ENCODE peak calls at places on chromosomes 11 and 22, in five cellular contexts. One of them, this sample, is unnamed.
A peak's percentile ranks its signal among the peaks of the same experiment; 100 is the strongest.

GRCh38 chr22:49797706-49798105 is 30.0 kb downstream of the BRD1 start:
- DNase-seq in brain microvascular endothelial cell: no peak
- DNase-seq in stomach: no peak
- DNase-seq in naive thymus-derived CD4-positive, alpha-beta T cell: no peak
- DNase-seq in heart right ventricle: no peak
- DNase-seq in this sample: no peak

GRCh38 chr11:74895340-74896116 is 53.4 kb downstream of the XRRA1 start:
- DNase-seq in brain microvascular endothelial cell: no peak
- DNase-seq in heart right ventricle: no peak
- DNase-seq in naive thymus-derived CD4-positive, alpha-beta T cell: no peak
- DNase-seq in stomach: no peak
- DNase-seq in this sample: no peak

GRCh38 chr22:20264614-20265452 is 3.3 kb downstream of the RTN4R start:
- DNase-seq in stomach: no peak
- DNase-seq in brain microvascular endothelial cell: no peak
- DNase-seq in heart right ventricle: no peak
- DNase-seq in naive thymus-derived CD4-positive, alpha-beta T cell: no peak
- DNase-seq in this sample: no peak

GRCh38 chr22:20548806-20549205 is 41.4 kb downstream of the MED15 start:
- DNase-seq in heart right ventricle: no peak
- DNase-seq in stomach: no peak
- DNase-seq in naive thymus-derived CD4-positive, alpha-beta T cell: no peak
- DNase-seq in brain microvascular endothelial cell: no peak
- DNase-seq in this sample: no peak

GRCh38 chr11:112856133-112856532 is 105.1 kb upstream of the NCAM1 start:
- DNase-seq in stomach: no peak
- DNase-seq in heart right ventricle: no peak
- DNase-seq in brain microvascular endothelial cell: no peak
- DNase-seq in naive thymus-derived CD4-positive, alpha-beta T cell: no peak
- DNase-seq in this sample: no peak

GRCh38 chr11:73004088-73004487 is 138.0 kb downstream of the FCHSD2 start:
- DNase-seq in brain microvascular endothelial cell: no peak
- DNase-seq in stomach: no peak
- DNase-seq in heart right ventricle: no peak
- DNase-seq in naive thymus-derived CD4-positive, alpha-beta T cell: no peak
- DNase-seq in this sample: no peak

GRCh38 chr11:20483931-20484330 is 96.4 kb downstream of the PRMT3 start:
- DNase-seq in stomach: no peak
- DNase-seq in heart right ventricle: no peak
- DNase-seq in naive thymus-derived CD4-positive, alpha-beta T cell: no peak
- DNase-seq in brain microvascular endothelial cell: no peak
- DNase-seq in this sample: no peak

GRCh38 chr22:30490399-30490798 is 15.1 kb downstream of the SEC14L4 start:
- DNase-seq in brain microvascular endothelial cell: no peak
- DNase-seq in stomach: no peak
- DNase-seq in heart right ventricle: no peak
- DNase-seq in naive thymus-derived CD4-positive, alpha-beta T cell: no peak
- DNase-seq in this sample: no peak

GRCh38 chr22:48490513-48491411 is 1336.9 kb downstream of the BRD1 start:
- DNase-seq in stomach: peak; percentile 23
- DNase-seq in heart right ventricle: no peak
- DNase-seq in brain microvascular endothelial cell: no peak
- DNase-seq in naive thymus-derived CD4-positive, alpha-beta T cell: no peak
- DNase-seq in this sample: no peak

GRCh38 chr22:50268655-50269113 is 1.5 kb downstream of the MAPK11 start:
- DNase-seq in brain microvascular endothelial cell: no peak
- DNase-seq in heart right ventricle: no peak
- DNase-seq in naive thymus-derived CD4-positive, alpha-beta T cell: no peak
- DNase-seq in stomach: peak; percentile 81
- DNase-seq in this sample: no peak

GRCh38 chr11:8858808-8859207 is 52.2 kb upstream of the AKIP1 start:
- DNase-seq in naive thymus-derived CD4-positive, alpha-beta T cell: no peak
- DNase-seq in stomach: no peak
- DNase-seq in brain microvascular endothelial cell: no peak
- DNase-seq in heart right ventricle: no peak
- DNase-seq in this sample: no peak

GRCh38 chr11:9664276-9665171 is 647 bp downstream of the SWAP70 start:
- DNase-seq in heart right ventricle: peak; percentile 52
- DNase-seq in brain microvascular endothelial cell: peak; percentile 30
- DNase-seq in stomach: peak; percentile 48
- DNase-seq in naive thymus-derived CD4-positive, alpha-beta T cell: no peak
- DNase-seq in this sample: no peak

GRCh38 chr22:48564995-48565394 is 1262.7 kb downstream of the BRD1 start:
- DNase-seq in stomach: no peak
- DNase-seq in naive thymus-derived CD4-positive, alpha-beta T cell: no peak
- DNase-seq in heart right ventricle: no peak
- DNase-seq in brain microvascular endothelial cell: no peak
- DNase-seq in this sample: no peak

GRCh38 chr11:46725338-46726205 is 6.6 kb downstream of the F2 start:
- DNase-seq in heart right ventricle: no peak
- DNase-seq in naive thymus-derived CD4-positive, alpha-beta T cell: no peak
- DNase-seq in brain microvascular endothelial cell: no peak
- DNase-seq in stomach: no peak
- DNase-seq in this sample: no peak

GRCh38 chr11:100727410-100727809 is 40.3 kb downstream of the ARHGAP42 start:
- DNase-seq in naive thymus-derived CD4-positive, alpha-beta T cell: no peak
- DNase-seq in heart right ventricle: peak; percentile 42
- DNase-seq in brain microvascular endothelial cell: peak; percentile 63
- DNase-seq in stomach: no peak
- DNase-seq in this sample: no peak

GRCh38 chr11:59261150-59261549 is 48.4 kb upstream of the MPEG1 start:
- DNase-seq in brain microvascular endothelial cell: no peak
- DNase-seq in stomach: no peak
- DNase-seq in heart right ventricle: no peak
- DNase-seq in naive thymus-derived CD4-positive, alpha-beta T cell: no peak
- DNase-seq in this sample: no peak

GRCh38 chr11:6319001-6319878 is 1.1 kb downstream of the CAVIN3 start:
- DNase-seq in stomach: peak; percentile 40
- DNase-seq in brain microvascular endothelial cell: peak; percentile 18
- DNase-seq in heart right ventricle: peak; percentile 67
- DNase-seq in naive thymus-derived CD4-positive, alpha-beta T cell: no peak
- DNase-seq in this sample: no peak

GRCh38 chr11:66004186-66004585 is 1.9 kb downstream of the BANF1 start:
- DNase-seq in naive thymus-derived CD4-positive, alpha-beta T cell: no peak
- DNase-seq in stomach: no peak
- DNase-seq in heart right ventricle: no peak
- DNase-seq in brain microvascular endothelial cell: no peak
- DNase-seq in this sample: no peak

GRCh38 chr11:60700689-60701508 is 1.5 kb downstream of the MS4A8 start:
- DNase-seq in brain microvascular endothelial cell: no peak
- DNase-seq in heart right ventricle: no peak
- DNase-seq in naive thymus-derived CD4-positive, alpha-beta T cell: no peak
- DNase-seq in stomach: peak; percentile 40
- DNase-seq in this sample: no peak

GRCh38 chr22:20988573-20989322 is 6.7 kb downstream of the LZTR1 start:
- DNase-seq in heart right ventricle: no peak
- DNase-seq in brain microvascular endothelial cell: no peak
- DNase-seq in stomach: no peak
- DNase-seq in naive thymus-derived CD4-positive, alpha-beta T cell: no peak
- DNase-seq in this sample: no peak

GRCh38 chr11:64238999-64239398 is 1.9 kb upstream of the FKBP2 start:
- DNase-seq in stomach: no peak
- DNase-seq in brain microvascular endothelial cell: no peak
- DNase-seq in heart right ventricle: no peak
- DNase-seq in naive thymus-derived CD4-positive, alpha-beta T cell: no peak
- DNase-seq in this sample: peak; percentile 5

GRCh38 chr22:27512283-27512761 is 289.2 kb downstream of the MN1 start:
- DNase-seq in brain microvascular endothelial cell: peak; percentile 97
- DNase-seq in heart right ventricle: peak; percentile 84
- DNase-seq in naive thymus-derived CD4-positive, alpha-beta T cell: no peak
- DNase-seq in stomach: peak; percentile 79
- DNase-seq in this sample: no peak

GRCh38 chr11:83768476-83768875 is 482.3 kb upstream of the CCDC90B start:
- DNase-seq in naive thymus-derived CD4-positive, alpha-beta T cell: no peak
- DNase-seq in stomach: no peak
- DNase-seq in heart right ventricle: no peak
- DNase-seq in brain microvascular endothelial cell: no peak
- DNase-seq in this sample: no peak

GRCh38 chr11:35366798-35367197 is 52.6 kb downstream of the SLC1A2 start:
- DNase-seq in naive thymus-derived CD4-positive, alpha-beta T cell: no peak
- DNase-seq in heart right ventricle: no peak
- DNase-seq in stomach: no peak
- DNase-seq in brain microvascular endothelial cell: no peak
- DNase-seq in this sample: no peak

GRCh38 chr11:17578296-17578695 is 31.2 kb downstream of the OTOG start:
- DNase-seq in heart right ventricle: no peak
- DNase-seq in brain microvascular endothelial cell: no peak
- DNase-seq in naive thymus-derived CD4-positive, alpha-beta T cell: no peak
- DNase-seq in stomach: peak; percentile 2
- DNase-seq in this sample: no peak

DNA sequence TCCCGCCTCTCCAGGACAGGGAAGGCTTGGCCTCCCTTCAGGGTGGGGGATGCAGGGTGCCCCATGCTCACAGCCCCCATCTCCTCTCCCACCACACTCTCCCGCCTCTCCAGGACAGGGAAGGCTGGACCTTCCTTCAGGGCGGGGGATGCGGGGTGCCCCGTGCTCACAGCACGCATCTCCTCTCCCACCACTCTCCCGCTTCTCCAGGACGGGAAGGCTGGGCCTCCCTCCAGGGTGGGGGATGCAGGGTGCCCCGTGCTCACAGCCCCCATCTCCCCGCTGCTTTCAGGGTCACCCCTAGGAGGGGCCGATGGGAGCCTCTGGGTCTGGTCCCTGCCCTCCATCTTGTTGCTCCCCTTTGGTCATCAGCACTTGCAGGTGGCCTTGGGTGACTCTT is 348.0 kb downstream of the CTTN start:
- DNase-seq in naive thymus-derived CD4-positive, alpha-beta T cell: no peak
- DNase-seq in stomach: no peak
- DNase-seq in heart right ventricle: no peak
- DNase-seq in brain microvascular endothelial cell: no peak
- DNase-seq in this sample: no peak
- H3K27me3 ChIP-seq in naive thymus-derived CD4-positive, alpha-beta T cell: no peaks in the 10 kb centered on the region
- H3K27me3 ChIP-seq in stomach: no peaks in the 10 kb centered on the region
- H3K27me3 ChIP-seq in heart right ventricle: peaks cover 54% of the 10 kb centered on the region
- H3K27me3 ChIP-seq in brain microvascular endothelial cell: no peaks in the 10 kb centered on the region
- H3K27me3 ChIP-seq in this sample: no peaks in the 10 kb centered on the region

GRCh38 chr22:42581762-42582716 is 28.3 kb downstream of the SERHL2 start:
- DNase-seq in brain microvascular endothelial cell: peak; percentile 41
- DNase-seq in naive thymus-derived CD4-positive, alpha-beta T cell: peak; percentile 81
- DNase-seq in heart right ventricle: peak; percentile 84
- DNase-seq in stomach: peak; percentile 80
- DNase-seq in this sample: peak; percentile 85

GRCh38 chr22:42585096-42585495 is 29.6 kb downstream of the POLDIP3 start:
- DNase-seq in naive thymus-derived CD4-positive, alpha-beta T cell: no peak
- DNase-seq in heart right ventricle: no peak
- DNase-seq in stomach: no peak
- DNase-seq in brain microvascular endothelial cell: no peak
- DNase-seq in this sample: no peak

GRCh38 chr22:42577623-42578240 is 24.0 kb downstream of the SERHL2 start:
- DNase-seq in brain microvascular endothelial cell: no peak
- DNase-seq in heart right ventricle: no peak
- DNase-seq in naive thymus-derived CD4-positive, alpha-beta T cell: no peak
- DNase-seq in stomach: no peak
- DNase-seq in this sample: no peak

GRCh38 chr22:42584364-42584940 is 30.2 kb downstream of the POLDIP3 start:
- DNase-seq in brain microvascular endothelial cell: no peak
- DNase-seq in naive thymus-derived CD4-positive, alpha-beta T cell: no peak
- DNase-seq in heart right ventricle: no peak
- DNase-seq in stomach: no peak
- DNase-seq in this sample: no peak

GRCh38 chr22:42582987-42583386 is 29.2 kb downstream of the SERHL2 start:
- DNase-seq in heart right ventricle: no peak
- DNase-seq in brain microvascular endothelial cell: no peak
- DNase-seq in stomach: no peak
- DNase-seq in naive thymus-derived CD4-positive, alpha-beta T cell: no peak
- DNase-seq in this sample: no peak
- H3K27ac ChIP-seq in heart right ventricle: no peak overlapping the region
- H3K27ac ChIP-seq in brain microvascular endothelial cell: no peak overlapping the region
- H3K27ac ChIP-seq in stomach: no peak overlapping the region
- H3K27ac ChIP-seq in naive thymus-derived CD4-positive, alpha-beta T cell: no peak overlapping the region
- H3K27ac ChIP-seq in this sample: no peak overlapping the region

DNA sequence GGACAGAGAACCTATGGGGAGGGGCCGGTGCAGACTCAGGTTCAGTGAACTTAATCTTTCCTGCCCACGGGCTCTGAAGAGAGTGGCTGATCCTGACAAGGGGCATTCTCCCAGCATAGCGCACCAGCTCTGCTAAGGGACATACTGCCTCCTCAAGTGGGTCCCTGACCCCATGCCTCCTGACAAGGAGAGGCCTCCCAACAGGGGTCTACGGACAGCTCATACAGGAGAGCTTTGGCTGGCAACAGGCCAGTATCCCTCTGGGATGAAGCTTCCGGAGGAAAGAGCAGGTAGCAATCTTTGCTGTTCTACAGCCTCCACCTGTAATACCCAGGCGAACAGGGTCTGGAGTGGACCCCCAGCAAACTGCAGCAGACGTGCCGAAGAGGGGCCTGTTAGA is 394.0 kb downstream of the LRRC4C start:
- DNase-seq in heart right ventricle: no peak
- DNase-seq in brain microvascular endothelial cell: no peak
- DNase-seq in naive thymus-derived CD4-positive, alpha-beta T cell: no peak
- DNase-seq in stomach: no peak
- DNase-seq in this sample: no peak
- H3K4me3 ChIP-seq in heart right ventricle: no peak overlapping the region
- H3K4me3 ChIP-seq in brain microvascular endothelial cell: no peak overlapping the region
- H3K4me3 ChIP-seq in naive thymus-derived CD4-positive, alpha-beta T cell: no peak overlapping the region
- H3K4me3 ChIP-seq in stomach: no peak overlapping the region
- H3K4me3 ChIP-seq in this sample: no peak overlapping the region

GRCh38 chr11:826836-827145 is 928 bp upstream of the CRACR2B start:
- DNase-seq in heart right ventricle: no peak
- DNase-seq in stomach: no peak
- DNase-seq in brain microvascular endothelial cell: no peak
- DNase-seq in naive thymus-derived CD4-positive, alpha-beta T cell: no peak
- DNase-seq in this sample: no peak

GRCh38 chr11:829116-829945 is 1.6 kb downstream of the CRACR2B start:
- DNase-seq in naive thymus-derived CD4-positive, alpha-beta T cell: no peak
- DNase-seq in brain microvascular endothelial cell: no peak
- DNase-seq in stomach: peak; percentile 64
- DNase-seq in heart right ventricle: peak; percentile 65
- DNase-seq in this sample: no peak

GRCh38 chr11:828501-829115 is 889 bp downstream of the CRACR2B start:
- DNase-seq in heart right ventricle: peak; percentile 43
- DNase-seq in brain microvascular endothelial cell: no peak
- DNase-seq in naive thymus-derived CD4-positive, alpha-beta T cell: no peak
- DNase-seq in stomach: no peak
- DNase-seq in this sample: no peak

GRCh38 chr11:827146-827860 is 416 bp upstream of the CRACR2B start:
- DNase-seq in naive thymus-derived CD4-positive, alpha-beta T cell: no peak
- DNase-seq in brain microvascular endothelial cell: no peak
- DNase-seq in heart right ventricle: peak; percentile 56
- DNase-seq in stomach: peak; percentile 84
- DNase-seq in this sample: no peak

DNA sequence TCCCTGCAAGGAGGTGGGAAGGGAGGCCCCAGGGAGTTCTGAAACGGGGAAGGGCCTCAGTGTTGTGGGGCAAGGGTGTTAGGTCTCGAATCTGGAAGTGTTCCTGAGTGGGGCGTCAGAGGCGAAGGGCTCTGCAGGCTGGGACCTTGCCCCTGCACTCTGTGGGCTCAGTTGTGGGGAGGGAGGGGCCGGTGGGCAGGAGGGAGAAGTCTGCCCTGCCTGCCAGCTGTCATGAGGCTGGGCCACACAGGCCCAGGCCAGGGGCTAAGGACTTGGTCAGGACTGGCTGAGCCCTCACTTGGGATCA is at the start of gene CRACR2B:
- DNase-seq in heart right ventricle: no peak
- DNase-seq in stomach: no peak
- DNase-seq in naive thymus-derived CD4-positive, alpha-beta T cell: no peak
- DNase-seq in brain microvascular endothelial cell: no peak
- DNase-seq in this sample: no peak
- H3K27me3 ChIP-seq in heart right ventricle: no peaks in the 10 kb centered on the region
- H3K27me3 ChIP-seq in stomach: no peaks in the 10 kb centered on the region
- H3K27me3 ChIP-seq in naive thymus-derived CD4-positive, alpha-beta T cell: peaks cover 11% of the 10 kb centered on the region
- H3K27me3 ChIP-seq in brain microvascular endothelial cell: no peaks in the 10 kb centered on the region
- H3K27me3 ChIP-seq in this sample: peaks cover 11% of the 10 kb centered on the region

GRCh38 chr22:24588756-24589481 is 4.0 kb downstream of the LRRC75B start:
- DNase-seq in brain microvascular endothelial cell: no peak
- DNase-seq in heart right ventricle: no peak
- DNase-seq in naive thymus-derived CD4-positive, alpha-beta T cell: no peak
- DNase-seq in stomach: no peak
- DNase-seq in this sample: no peak
- H3K27ac ChIP-seq in brain microvascular endothelial cell: no peak overlapping the region
- H3K27ac ChIP-seq in heart right ventricle: no peak overlapping the region
- H3K27ac ChIP-seq in naive thymus-derived CD4-positive, alpha-beta T cell: no peak overlapping the region
- H3K27ac ChIP-seq in stomach: peak overlapping the region; percentile 10
- H3K27ac ChIP-seq in this sample: no peak overlapping the region

This sample was measured in CD8-positive, alpha-beta T cell.